ENCODE peak calls at places on chromosomes 16 and 17, in seven cellular contexts. T, P, L, O, N, U and A are unnamed samples.

GRCh38 chr17:21357696-21358095 is 18.5 kb upstream of the KCNJ12 start:
- DNase-seq in T (no peak), P (no peak), L (no peak), O (no peak), N (no peak), U (no peak), A (no peak)

GRCh38 chr16:73213761-73214480 is 166.0 kb upstream of the ZFHX3 start:
- DNase-seq in T (no peak), P (no peak), L (peak), O (no peak), N (peak), U (peak), A (no peak)

GRCh38 chr17:69066482-69066881 is 5.8 kb upstream of the ABCA9 start:
- DNase-seq in T (no peak), P (no peak), L (no peak), O (no peak), N (no peak), U (no peak), A (no peak)

GRCh38 chr17:59361386-59361785 is 29.9 kb downstream of the YPEL2 start:
- DNase-seq in T (peak), P (peak), L (peak), O (peak), N (peak), U (peak), A (peak)

GRCh38 chr17:55295411-55296170 is 30.8 kb downstream of the HLF start:
- DNase-seq in T (peak), P (no peak), L (peak), O (peak), N (peak), U (peak), A (peak)

GRCh38 chr17:73371285-73371684 is 59.5 kb upstream of the CDC42EP4 start:
- DNase-seq in T (no peak), P (no peak), L (peak), O (peak), N (peak), U (peak), A (peak)

GRCh38 chr17:74892974-74893911 is at the start of gene FADS6:
- DNase-seq in T (no peak), P (no peak), L (no peak), O (no peak), N (no peak), U (peak), A (no peak)

GRCh38 chr17:83189673-83190385 is 110.4 kb downstream of the METRNL start:
- DNase-seq in T (peak), P (no peak), L (no peak), O (peak), N (peak), U (peak), A (no peak)

GRCh38 chr17:77494664-77495435 is 354.1 kb downstream of the SEC14L1 start:
- DNase-seq in T (peak), P (peak), L (peak), O (peak), N (peak), U (peak), A (peak)

GRCh38 chr17:15346196-15346595 is 4.8 kb upstream of the TEKT3 start:
- DNase-seq in T (no peak), P (no peak), L (no peak), O (no peak), N (no peak), U (no peak), A (no peak)

GRCh38 chr17:15341385-15341849 is at the start of gene TEKT3:
- DNase-seq in T (peak), P (no peak), L (no peak), O (peak), N (peak), U (peak), A (peak)

GRCh38 chr17:15341966-15342365 is 569 bp upstream of the TEKT3 start:
- DNase-seq in T (no peak), P (no peak), L (no peak), O (no peak), N (no peak), U (no peak), A (no peak)

GRCh38 chr17:15342460-15342859 is 1.1 kb upstream of the TEKT3 start:
- DNase-seq in T (no peak), P (no peak), L (peak), O (no peak), N (no peak), U (peak), A (no peak)

GRCh38 chr17:15343749-15344148 is 2.4 kb upstream of the TEKT3 start:
- DNase-seq in T (no peak), P (no peak), L (peak), O (peak), N (peak), U (peak), A (peak)
- H2AFZ ChIP-seq in T (no peak), P (no peak), L (no peak), O (no peak), N (no peak), U (no peak), A (no peak)

GRCh38 chr16:11253995-11254912 is 1.8 kb downstream of the SOCS1 start:
- DNase-seq in T (no peak), P (no peak), L (no peak), O (no peak), N (peak), U (no peak), A (no peak)
- H2AFZ ChIP-seq in T (peak), P (peak), L (no peak), O (no peak), N (no peak), U (peak), A (peak)

GRCh38 chr17:17118399-17118798 is 76.1 kb downstream of the MPRIP start:
- DNase-seq in T (no peak), P (no peak), L (no peak), O (no peak), N (no peak), U (no peak), A (no peak)

GRCh38 chr17:17119106-17119505 is 76.8 kb downstream of the MPRIP start:
- DNase-seq in T (no peak), P (no peak), L (no peak), O (no peak), N (no peak), U (no peak), A (no peak)

GRCh38 chr17:17120716-17121115 is 78.5 kb downstream of the MPRIP start:
- DNase-seq in T (no peak), P (no peak), L (no peak), O (no peak), N (peak), U (no peak), A (no peak)

GRCh38 chr17:17120294-17120693 is 78.0 kb downstream of the MPRIP start:
- DNase-seq in T (no peak), P (no peak), L (no peak), O (no peak), N (no peak), U (peak), A (no peak)

DNA sequence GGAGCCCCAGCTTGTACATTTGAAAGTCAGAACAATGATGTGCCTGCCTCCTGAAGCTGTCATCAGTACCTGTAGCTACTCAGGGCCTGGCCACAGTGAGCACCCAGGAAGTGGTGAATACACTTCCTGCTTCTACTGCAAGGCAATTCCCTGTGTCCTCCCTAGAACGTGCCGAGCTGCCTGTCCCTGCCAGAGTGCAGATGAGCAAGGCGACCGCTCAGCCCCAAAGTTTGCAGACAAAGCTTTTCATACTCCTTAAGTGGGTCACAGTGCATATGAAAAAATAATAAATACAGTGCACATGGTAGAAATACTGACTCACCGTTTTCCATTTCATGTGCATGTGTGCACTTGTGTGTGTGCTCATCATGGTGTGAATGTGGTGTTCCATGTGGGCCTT is 77.3 kb downstream of the MPRIP start:
- DNase-seq in T (peak), P (no peak), L (peak), O (peak), N (peak), U (peak), A (peak)
- H2AFZ ChIP-seq in T (no peak), P (no peak), L (no peak), O (no peak), N (no peak), U (no peak), A (no peak)

GRCh38 chr17:65183736-65184135 is 46.6 kb downstream of the RGS9 start:
- DNase-seq in T (peak), P (peak), L (peak), O (peak), N (no peak), U (peak), A (no peak)
- H2AFZ ChIP-seq in T (no peak), P (no peak), L (peak), O (peak), N (no peak), U (no peak), A (peak)